ENCODE peak calls at places on chromosomes 4 and X, in seven cellular contexts. G is GM23338, U is neural progenitor cell, X is SK-N-SH, H is HCT116, Z is OCI-LY7, S is hepatocyte. J is an unnamed sample.
A peak's percentile ranks its signal among the peaks of the same experiment; 100 is the strongest.

GRCh38 chr4:118363166-118363565 is 10.4 kb upstream of the PRSS12 start:
- DNase-seq in G (no peak), U (no peak), X (no peak), H (no peak), Z (no peak), S (no peak), J (no peak)

GRCh38 chrX:150688911-150689451 is 4.2 kb upstream of the MTMR1 start:
- DNase-seq in G (peak; percentile 64), U (no peak), X (no peak), H (peak; percentile 28), Z (no peak), S (peak; percentile 22), J (peak; percentile 86)

GRCh38 chr4:95180531-95181315 is 368.1 kb downstream of the UNC5C start:
- DNase-seq in G (no peak), U (peak; percentile 65), X (no peak), H (no peak), Z (no peak), S (no peak), J (no peak)

GRCh38 chr4:98688416-98689290 is 30.2 kb upstream of the TSPAN5 start:
- DNase-seq in G (no peak), U (peak; percentile 9), X (peak; percentile 29), H (peak; percentile 60), Z (no peak), S (no peak), J (peak; percentile 80)

GRCh38 chr4:47749858-47750257 is 88.0 kb downstream of the CORIN start:
- DNase-seq in G (no peak), U (no peak), X (no peak), H (no peak), Z (no peak), S (no peak), J (no peak)

GRCh38 chrX:40099046-40099968 is 1.5 kb upstream of the BCOR start:
- DNase-seq in G (peak; percentile 71), U (peak; percentile 59), X (peak; percentile 70), H (no peak), Z (peak; percentile 87), S (peak; percentile 55), J (peak; percentile 59)

GRCh38 chr4:21002976-21003375 is 302.7 kb downstream of the PACRGL start:
- DNase-seq in G (no peak), U (no peak), X (no peak), H (no peak), Z (no peak), S (no peak), J (no peak)

GRCh38 chr4:87961993-87962791 is 13.3 kb upstream of the SPP1 start:
- DNase-seq in G (no peak), U (no peak), X (no peak), H (no peak), Z (no peak), S (peak; percentile 32), J (peak; percentile 69)

GRCh38 chrX:108198420-108198819 is 106.8 kb downstream of the ATG4A start:
- DNase-seq in G (no peak), U (no peak), X (no peak), H (no peak), Z (no peak), S (peak; percentile 16), J (peak; percentile 44)

GRCh38 chrX:34873500-34874225 is 68.9 kb upstream of the FAM47B start:
- DNase-seq in G (no peak), U (peak; percentile 28), X (no peak), H (no peak), Z (no peak), S (no peak), J (no peak)

GRCh38 chr4:89110541-89110985 is 770 bp upstream of the TIGD2 start:
- DNase-seq in G (peak; percentile 67), U (no peak), X (no peak), H (no peak), Z (no peak), S (peak; percentile 37), J (no peak)

GRCh38 chr4:129488427-129488826 is 392.5 kb downstream of the C4orf33 start:
- DNase-seq in G (no peak), U (no peak), X (no peak), H (no peak), Z (no peak), S (no peak), J (no peak)

GRCh38 chr4:41436365-41437263 is 101.3 kb upstream of the LIMCH1 start:
- DNase-seq in G (no peak), U (no peak), X (no peak), H (no peak), Z (no peak), S (no peak), J (no peak)

GRCh38 chrX:130300010-130300282 is 31.2 kb upstream of the ZNF280C start:
- DNase-seq in G (no peak), U (no peak), X (no peak), H (no peak), Z (no peak), S (no peak), J (no peak)

GRCh38 chrX:11427082-11428033 is 134.1 kb downstream of the AMELX start:
- DNase-seq in G (peak; percentile 48), U (peak; percentile 55), X (peak; percentile 26), H (no peak), Z (no peak), S (peak; percentile 40), J (peak; percentile 46)

GRCh38 chr4:110854021-110854678 is 231.3 kb upstream of the PITX2 start:
- DNase-seq in G (no peak), U (no peak), X (no peak), H (no peak), Z (no peak), S (no peak), J (peak; percentile 90)

GRCh38 chr4:61427818-61428495 is 227.8 kb downstream of the ADGRL3 start:
- DNase-seq in G (no peak), U (no peak), X (no peak), H (no peak), Z (no peak), S (no peak), J (no peak)

GRCh38 chr4:1534876-1535526 is 128.8 kb upstream of the NKX1-1 start:
- DNase-seq in G (no peak), U (no peak), X (no peak), H (no peak), Z (no peak), S (no peak), J (no peak)

GRCh38 chrX:37075892-37076595 is 67.9 kb downstream of the FAM47C start:
- DNase-seq in G (no peak), U (no peak), X (no peak), H (no peak), Z (no peak), S (no peak), J (no peak)

GRCh38 chrX:18471296-18471695 is 45.9 kb downstream of the CDKL5 start:
- DNase-seq in G (no peak), U (no peak), X (no peak), H (no peak), Z (no peak), S (no peak), J (no peak)

GRCh38 chr4:7564242-7564641 is 129.5 kb upstream of the PSAPL1 start:
- DNase-seq in G (no peak), U (no peak), X (no peak), H (no peak), Z (no peak), S (peak; percentile 29), J (no peak)
- TF ChIP-seq EZH2phosphoT487 in G (no peak), U (no peak), X (no peak), H (no peak), Z (no peak), S (no peak), J (no peak)

GRCh38 chr4:140940589-140940988 is 184.4 kb upstream of the TBC1D9 start:
- DNase-seq in G (no peak), U (no peak), X (no peak), H (no peak), Z (no peak), S (no peak), J (no peak)
- H3K4me1 ChIP-seq in G (no peaks in the 10 kb centered on the region), U (peaks cover 8% of the 10 kb centered on the region), X (peaks cover 38% of the 10 kb centered on the region), H (no peaks in the 10 kb centered on the region), Z (no peaks in the 10 kb centered on the region), S (peaks cover 7% of the 10 kb centered on the region), J (peaks cover 63% of the 10 kb centered on the region)

DNA sequence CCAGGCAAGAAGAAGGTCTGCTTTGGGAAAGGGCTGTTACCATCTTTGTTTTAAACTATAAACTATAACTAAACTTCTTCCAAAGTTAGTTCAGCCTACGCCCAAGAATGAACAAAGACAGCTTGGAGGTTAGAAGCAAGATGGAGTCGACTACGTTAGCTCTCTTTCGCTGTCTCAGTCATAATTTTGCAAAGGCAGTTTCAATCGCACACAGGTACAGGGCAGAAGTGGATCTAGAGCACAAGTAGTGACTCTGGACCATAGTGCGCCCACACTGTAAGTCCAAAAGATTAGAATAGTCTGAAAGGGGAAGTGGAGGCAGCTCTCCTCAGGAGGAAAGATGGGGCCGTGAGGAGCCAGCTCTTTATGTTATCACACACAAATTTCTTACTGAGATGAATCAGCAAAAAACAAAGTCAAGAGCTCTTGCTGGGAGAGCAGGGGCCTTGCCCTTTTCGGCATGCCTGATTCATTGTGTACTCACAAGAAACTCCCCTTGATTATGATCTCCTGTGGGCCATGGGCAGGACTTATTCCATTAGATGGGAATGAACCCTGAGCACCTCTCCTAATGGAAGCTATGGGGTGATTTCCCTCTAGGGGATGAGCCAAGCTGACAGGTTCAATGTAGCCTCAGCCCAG is 58.6 kb downstream of the FUNDC1 start:
- DNase-seq in G (no peak), U (no peak), X (no peak), H (no peak), Z (no peak), S (no peak), J (peak; percentile 34)
- H3K4me2 ChIP-seq in G (no peak overlapping the region), U (no peak overlapping the region), X (no peak overlapping the region), H (no peak overlapping the region), Z (no peak overlapping the region), S (no peak overlapping the region), J (no peak overlapping the region)

GRCh38 chr4:71188197-71188625 is 150.6 kb upstream of the SLC4A4 start:
- DNase-seq in G (peak; percentile 70), U (peak; percentile 19), X (no peak), H (no peak), Z (no peak), S (no peak), J (peak; percentile 30)

GRCh38 chr4:71188951-71189350 is 149.9 kb upstream of the SLC4A4 start:
- DNase-seq in G (no peak), U (no peak), X (no peak), H (no peak), Z (no peak), S (no peak), J (no peak)

GRCh38 chr4:71186566-71187398 is 152.0 kb upstream of the SLC4A4 start:
- DNase-seq in G (peak; percentile 79), U (peak; percentile 84), X (peak; percentile 61), H (no peak), Z (no peak), S (peak; percentile 78), J (peak; percentile 85)

GRCh38 chr4:71186257-71186565 is 152.6 kb upstream of the SLC4A4 start:
- DNase-seq in G (no peak), U (no peak), X (no peak), H (no peak), Z (no peak), S (no peak), J (no peak)

DNA sequence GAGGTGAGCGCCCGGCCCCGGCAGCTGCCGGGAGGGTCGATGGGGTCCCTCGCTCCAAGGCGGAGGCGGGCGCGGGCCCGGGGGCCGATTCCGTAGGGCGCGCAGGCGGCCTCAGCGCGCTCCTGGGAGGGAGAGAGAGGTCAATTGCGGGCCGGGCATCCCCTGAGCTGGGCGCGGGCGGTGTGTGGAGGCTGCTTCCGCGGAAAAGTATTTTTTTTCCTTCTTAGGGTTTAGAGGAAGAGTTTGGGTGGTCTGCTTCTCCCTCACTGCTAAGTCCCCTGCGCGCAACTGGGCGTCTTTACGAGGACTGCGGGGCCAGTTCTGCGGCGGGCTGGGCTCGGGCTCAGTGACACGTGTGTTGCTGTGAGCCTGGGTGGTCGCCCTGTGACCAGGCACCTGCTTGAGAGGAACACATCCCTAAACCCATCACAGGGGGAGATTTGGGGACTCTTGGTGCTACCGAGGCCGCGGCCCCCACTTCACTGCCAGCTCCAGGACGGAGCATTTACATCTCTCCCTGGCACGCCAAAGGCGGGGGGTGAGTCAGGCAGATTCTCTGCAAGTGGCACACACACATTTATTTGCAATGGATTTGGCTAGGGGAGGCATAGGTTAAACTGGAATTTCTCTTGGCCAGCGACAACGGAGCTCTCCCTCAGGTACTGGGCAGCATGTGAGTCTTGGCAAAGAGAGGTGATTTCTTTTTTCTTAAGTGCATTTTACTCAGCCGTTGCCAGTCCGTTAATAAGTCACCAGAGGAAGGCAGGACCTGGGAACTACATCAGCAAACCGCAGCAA is 151.2 kb upstream of the SLC4A4 start:
- DNase-seq in G (no peak), U (peak; percentile 68), X (no peak), H (no peak), Z (no peak), S (peak; percentile 37), J (peak; percentile 85)
- TF ChIP-seq EZH2phosphoT487 in G (no peak), U (no peak), X (no peak), H (no peak), Z (no peak), S (no peak), J (no peak)

J was measured in GM23248.